ENCODE peak calls at places on chromosomes 3 and 15, in nine cellular contexts. One of them, this sample, is unnamed.

GRCh38 chr15:72315706-72316370 is 4.1 kb downstream of the CELF6 start:
- DNase-seq in HL-60: no peak
- DNase-seq in pancreas: no peak
- DNase-seq in GM13976: no peak
- DNase-seq in cardiac muscle cell: no peak
- DNase-seq in GM20000: no peak
- DNase-seq in fibroblast of mammary gland: peak; percentile 5
- DNase-seq in stomach: no peak
- DNase-seq in testis: no peak
- DNase-seq in this sample: peak; percentile 17

GRCh38 chr3:126748701-126749546 is 44.9 kb downstream of the CHCHD6 start:
- DNase-seq in GM13976: no peak
- DNase-seq in pancreas: no peak
- DNase-seq in GM20000: no peak
- DNase-seq in cardiac muscle cell: peak; percentile 62
- DNase-seq in fibroblast of mammary gland: no peak
- DNase-seq in stomach: no peak
- DNase-seq in testis: peak; percentile 43
- DNase-seq in HL-60: no peak
- DNase-seq in this sample: no peak

GRCh38 chr3:45224824-45225464 is 1.1 kb downstream of the TMEM158 start:
- DNase-seq in GM20000: peak; percentile 84
- DNase-seq in stomach: peak; percentile 73
- DNase-seq in GM13976: peak; percentile 77
- DNase-seq in fibroblast of mammary gland: peak; percentile 71
- DNase-seq in testis: peak; percentile 89
- DNase-seq in cardiac muscle cell: peak; percentile 82
- DNase-seq in pancreas: peak; percentile 66
- DNase-seq in HL-60: peak; percentile 38
- DNase-seq in this sample: peak; percentile 67

GRCh38 chr3:159806412-159806811 is 182.2 kb upstream of the IL12A start:
- DNase-seq in pancreas: no peak
- DNase-seq in cardiac muscle cell: no peak
- DNase-seq in stomach: no peak
- DNase-seq in GM13976: no peak
- DNase-seq in testis: peak; percentile 30
- DNase-seq in fibroblast of mammary gland: no peak
- DNase-seq in GM20000: no peak
- DNase-seq in HL-60: no peak
- DNase-seq in this sample: no peak

GRCh38 chr3:197791120-197792018 is at the start of gene LRCH3:
- DNase-seq in GM13976: peak; percentile 92
- DNase-seq in cardiac muscle cell: peak; percentile 92
- DNase-seq in fibroblast of mammary gland: peak; percentile 59
- DNase-seq in pancreas: peak; percentile 77
- DNase-seq in HL-60: peak; percentile 28
- DNase-seq in GM20000: peak; percentile 92
- DNase-seq in stomach: peak; percentile 72
- DNase-seq in testis: peak; percentile 81
- DNase-seq in this sample: peak; percentile 66

GRCh38 chr3:12948891-12949711 is 107.7 kb upstream of the RPL32 start:
- DNase-seq in stomach: no peak
- DNase-seq in HL-60: peak; percentile 55
- DNase-seq in GM20000: peak; percentile 57
- DNase-seq in fibroblast of mammary gland: peak; percentile 49
- DNase-seq in testis: no peak
- DNase-seq in cardiac muscle cell: no peak
- DNase-seq in GM13976: peak; percentile 70
- DNase-seq in pancreas: no peak
- DNase-seq in this sample: no peak

GRCh38 chr15:72285927-72286516 is 13.7 kb upstream of the PARP6 start:
- DNase-seq in pancreas: peak; percentile 53
- DNase-seq in GM20000: no peak
- DNase-seq in testis: peak; percentile 46
- DNase-seq in cardiac muscle cell: peak; percentile 62
- DNase-seq in GM13976: peak; percentile 43
- DNase-seq in stomach: peak; percentile 72
- DNase-seq in HL-60: peak; percentile 16
- DNase-seq in fibroblast of mammary gland: no peak
- DNase-seq in this sample: peak; percentile 43

GRCh38 chr3:30188713-30189112 is 417.7 kb upstream of the TGFBR2 start:
- DNase-seq in stomach: no peak
- DNase-seq in testis: no peak
- DNase-seq in pancreas: no peak
- DNase-seq in fibroblast of mammary gland: peak; percentile 34
- DNase-seq in cardiac muscle cell: no peak
- DNase-seq in HL-60: no peak
- DNase-seq in GM13976: no peak
- DNase-seq in GM20000: no peak
- DNase-seq in this sample: peak; percentile 91

GRCh38 chr3:71090207-71090606 is 493.3 kb downstream of the FOXP1 start:
- DNase-seq in HL-60: no peak
- DNase-seq in stomach: no peak
- DNase-seq in GM20000: no peak
- DNase-seq in GM13976: peak; percentile 35
- DNase-seq in pancreas: no peak
- DNase-seq in cardiac muscle cell: no peak
- DNase-seq in fibroblast of mammary gland: no peak
- DNase-seq in testis: no peak
- DNase-seq in this sample: no peak

DNA sequence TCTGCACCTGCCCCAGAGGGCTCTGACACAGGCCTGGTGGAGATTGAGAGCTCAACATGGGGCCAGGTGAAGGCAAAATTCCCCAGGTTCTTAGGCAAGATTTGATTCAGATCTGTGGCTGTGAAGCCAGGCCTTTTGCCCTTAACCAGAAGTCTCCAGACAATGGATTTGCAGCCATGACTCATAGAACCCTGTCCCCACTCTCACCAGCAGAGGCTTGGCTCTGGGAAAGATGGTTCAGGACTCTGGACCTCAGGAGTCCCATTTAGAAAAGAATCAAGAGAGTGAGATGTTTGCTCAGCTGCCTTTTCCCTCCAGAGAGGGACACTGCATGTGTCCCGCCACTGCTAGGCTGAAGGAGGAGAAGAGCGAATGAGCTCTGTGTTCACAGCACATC is 361.4 kb upstream of the ICE2 start:
- DNase-seq in stomach: no peak
- DNase-seq in GM20000: no peak
- DNase-seq in cardiac muscle cell: no peak
- DNase-seq in fibroblast of mammary gland: peak; percentile 51
- DNase-seq in pancreas: no peak
- DNase-seq in GM13976: no peak
- DNase-seq in testis: no peak
- DNase-seq in HL-60: no peak
- DNase-seq in this sample: peak; percentile 27
- TF ChIP-seq CTCF in stomach: no peak
- TF ChIP-seq CTCF in GM20000: no peak
- TF ChIP-seq CTCF in cardiac muscle cell: no peak
- TF ChIP-seq CTCF in fibroblast of mammary gland: no peak
- TF ChIP-seq CTCF in pancreas: no peak
- TF ChIP-seq CTCF in GM13976: no peak
- TF ChIP-seq CTCF in testis: no peak
- TF ChIP-seq CTCF in HL-60: no peak
- TF ChIP-seq CTCF in this sample: no peak

GRCh38 chr3:64016941-64017620 is 6.2 kb downstream of the PSMD6 start:
- DNase-seq in cardiac muscle cell: no peak
- DNase-seq in GM20000: no peak
- DNase-seq in testis: no peak
- DNase-seq in GM13976: no peak
- DNase-seq in fibroblast of mammary gland: no peak
- DNase-seq in stomach: no peak
- DNase-seq in HL-60: no peak
- DNase-seq in pancreas: no peak
- DNase-seq in this sample: no peak

GRCh38 chr3:64022451-64023186 is 675 bp downstream of the PSMD6 start:
- DNase-seq in testis: peak; percentile 32
- DNase-seq in stomach: no peak
- DNase-seq in HL-60: no peak
- DNase-seq in pancreas: peak; percentile 64
- DNase-seq in cardiac muscle cell: no peak
- DNase-seq in GM13976: no peak
- DNase-seq in GM20000: no peak
- DNase-seq in fibroblast of mammary gland: peak; percentile 26
- DNase-seq in this sample: peak; percentile 25

GRCh38 chr3:64019271-64019670 is 4.0 kb downstream of the PSMD6 start:
- DNase-seq in pancreas: no peak
- DNase-seq in cardiac muscle cell: no peak
- DNase-seq in testis: no peak
- DNase-seq in GM13976: no peak
- DNase-seq in fibroblast of mammary gland: peak; percentile 17
- DNase-seq in stomach: no peak
- DNase-seq in HL-60: no peak
- DNase-seq in GM20000: no peak
- DNase-seq in this sample: no peak

GRCh38 chr3:64023187-64023860 is at the start of gene PSMD6:
- DNase-seq in testis: peak; percentile 91
- DNase-seq in stomach: peak; percentile 88
- DNase-seq in pancreas: peak; percentile 87
- DNase-seq in GM13976: peak; percentile 92
- DNase-seq in cardiac muscle cell: peak; percentile 91
- DNase-seq in fibroblast of mammary gland: peak; percentile 76
- DNase-seq in HL-60: peak; percentile 78
- DNase-seq in GM20000: peak; percentile 87
- DNase-seq in this sample: peak; percentile 81

GRCh38 chr3:64019879-64020278 is 3.4 kb downstream of the PSMD6 start:
- DNase-seq in pancreas: no peak
- DNase-seq in cardiac muscle cell: no peak
- DNase-seq in GM13976: no peak
- DNase-seq in HL-60: no peak
- DNase-seq in GM20000: no peak
- DNase-seq in testis: no peak
- DNase-seq in fibroblast of mammary gland: no peak
- DNase-seq in stomach: no peak
- DNase-seq in this sample: no peak
- TF ChIP-seq CTCF in pancreas: no peak
- TF ChIP-seq CTCF in cardiac muscle cell: no peak
- TF ChIP-seq CTCF in GM13976: no peak
- TF ChIP-seq CTCF in HL-60: no peak
- TF ChIP-seq CTCF in GM20000: no peak
- TF ChIP-seq CTCF in testis: no peak
- TF ChIP-seq CTCF in fibroblast of mammary gland: no peak
- TF ChIP-seq CTCF in stomach: no peak
- TF ChIP-seq CTCF in this sample: no peak

GRCh38 chr3:123634149-123635051 is 49.5 kb upstream of the HACD2 start:
- DNase-seq in HL-60: no peak
- DNase-seq in fibroblast of mammary gland: no peak
- DNase-seq in testis: no peak
- DNase-seq in stomach: no peak
- DNase-seq in GM20000: no peak
- DNase-seq in GM13976: no peak
- DNase-seq in pancreas: no peak
- DNase-seq in cardiac muscle cell: no peak
- DNase-seq in this sample: no peak
- TF ChIP-seq CTCF in HL-60: no peak
- TF ChIP-seq CTCF in fibroblast of mammary gland: no peak
- TF ChIP-seq CTCF in testis: no peak
- TF ChIP-seq CTCF in stomach: no peak
- TF ChIP-seq CTCF in GM20000: no peak
- TF ChIP-seq CTCF in GM13976: no peak
- TF ChIP-seq CTCF in pancreas: no peak
- TF ChIP-seq CTCF in cardiac muscle cell: no peak
- TF ChIP-seq CTCF in this sample: no peak

GRCh38 chr3:15797600-15798303 is at the start of gene ANKRD28:
- DNase-seq in GM20000: no peak
- DNase-seq in GM13976: no peak
- DNase-seq in stomach: no peak
- DNase-seq in cardiac muscle cell: peak; percentile 46
- DNase-seq in testis: no peak
- DNase-seq in HL-60: peak; percentile 66
- DNase-seq in fibroblast of mammary gland: peak; percentile 98
- DNase-seq in pancreas: no peak
- DNase-seq in this sample: peak; percentile 81
- TF ChIP-seq CTCF in GM20000: no peak
- TF ChIP-seq CTCF in GM13976: peak; percentile 3
- TF ChIP-seq CTCF in stomach: no peak
- TF ChIP-seq CTCF in cardiac muscle cell: peak; percentile 45
- TF ChIP-seq CTCF in testis: peak; percentile 15
- TF ChIP-seq CTCF in HL-60: no peak
- TF ChIP-seq CTCF in fibroblast of mammary gland: peak; percentile 33
- TF ChIP-seq CTCF in pancreas: no peak
- TF ChIP-seq CTCF in this sample: peak; percentile 23

GRCh38 chr3:11640009-11640673 is 3.6 kb downstream of the VGLL4 start:
- DNase-seq in GM13976: no peak
- DNase-seq in HL-60: no peak
- DNase-seq in stomach: no peak
- DNase-seq in GM20000: no peak
- DNase-seq in cardiac muscle cell: no peak
- DNase-seq in testis: no peak
- DNase-seq in fibroblast of mammary gland: peak; percentile 41
- DNase-seq in pancreas: no peak
- DNase-seq in this sample: no peak

GRCh38 chr3:11643212-11644087 is at the start of gene VGLL4:
- DNase-seq in GM20000: peak; percentile 60
- DNase-seq in stomach: peak; percentile 87
- DNase-seq in cardiac muscle cell: peak; percentile 97
- DNase-seq in pancreas: peak; percentile 83
- DNase-seq in fibroblast of mammary gland: peak; percentile 85
- DNase-seq in testis: peak; percentile 95
- DNase-seq in GM13976: peak; percentile 77
- DNase-seq in HL-60: peak; percentile 75
- DNase-seq in this sample: peak; percentile 85

GRCh38 chr3:11641683-11642407 is 1.9 kb downstream of the VGLL4 start:
- DNase-seq in GM13976: peak; percentile 42
- DNase-seq in pancreas: no peak
- DNase-seq in cardiac muscle cell: peak; percentile 53
- DNase-seq in fibroblast of mammary gland: peak; percentile 67
- DNase-seq in testis: peak; percentile 60
- DNase-seq in HL-60: no peak
- DNase-seq in GM20000: peak; percentile 35
- DNase-seq in stomach: no peak
- DNase-seq in this sample: peak; percentile 55

GRCh38 chr3:11641316-11641682 is 2.4 kb downstream of the VGLL4 start:
- DNase-seq in fibroblast of mammary gland: peak; percentile 70
- DNase-seq in testis: no peak
- DNase-seq in GM20000: no peak
- DNase-seq in GM13976: no peak
- DNase-seq in stomach: no peak
- DNase-seq in HL-60: no peak
- DNase-seq in cardiac muscle cell: no peak
- DNase-seq in pancreas: no peak
- DNase-seq in this sample: no peak

DNA sequence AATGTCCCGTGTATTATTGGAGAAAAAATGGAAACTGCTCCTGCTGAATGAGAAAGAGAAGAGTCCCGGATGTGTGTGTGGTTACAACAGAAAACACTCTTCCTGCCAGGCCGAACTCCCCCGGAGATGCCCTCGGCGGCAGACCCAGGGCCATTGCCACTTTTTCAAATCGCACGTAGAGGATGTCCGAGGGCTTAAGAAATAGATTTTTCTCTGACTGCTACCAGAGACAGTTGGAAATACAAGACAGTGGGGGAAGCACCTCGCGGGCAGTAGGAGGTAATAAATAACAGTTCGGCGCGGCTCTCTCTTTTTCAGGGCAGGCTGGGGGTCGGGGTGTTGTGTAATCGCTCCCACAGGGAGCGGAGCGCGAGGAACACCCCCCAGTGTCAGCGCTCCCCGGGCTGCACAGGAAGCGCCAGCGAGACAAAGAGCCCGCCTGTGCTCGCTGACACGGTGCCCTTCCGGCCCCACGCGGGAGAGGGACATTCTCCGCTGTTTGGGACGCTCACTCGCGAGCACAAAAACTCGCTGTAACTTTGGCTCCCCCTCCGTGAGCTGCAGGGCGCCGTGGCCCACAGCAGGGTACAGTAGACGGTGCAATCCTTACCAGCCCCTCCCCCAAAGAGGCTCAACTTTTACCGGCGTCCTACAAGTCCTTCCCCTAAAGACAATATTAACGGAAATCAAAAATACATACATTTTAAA is 1.1 kb downstream of the VGLL4 start:
- DNase-seq in GM13976: peak; percentile 80
- DNase-seq in fibroblast of mammary gland: peak; percentile 86
- DNase-seq in HL-60: peak; percentile 73
- DNase-seq in testis: peak; percentile 77
- DNase-seq in pancreas: peak; percentile 71
- DNase-seq in stomach: peak; percentile 58
- DNase-seq in GM20000: peak; percentile 68
- DNase-seq in cardiac muscle cell: peak; percentile 55
- DNase-seq in this sample: peak; percentile 67
- TF ChIP-seq CTCF in GM13976: peak; percentile 12
- TF ChIP-seq CTCF in fibroblast of mammary gland: no peak
- TF ChIP-seq CTCF in HL-60: no peak
- TF ChIP-seq CTCF in testis: no peak
- TF ChIP-seq CTCF in pancreas: no peak
- TF ChIP-seq CTCF in stomach: no peak
- TF ChIP-seq CTCF in GM20000: no peak
- TF ChIP-seq CTCF in cardiac muscle cell: no peak
- TF ChIP-seq CTCF in this sample: no peak